ENCODE peak calls at places on chromosomes 11 and 22, in ten cellular contexts. F is tibial nerve; W is mucosa of gallbladder; Z is fibroblast of lung; R is Kasumi-1; N is activated CD4-positive, CD25-positive, alpha-beta regulatory T cell; M is NCI-H748 treated with DMSO at 0.1 percent for 48 hours; E is M059J; D is NCI-H774; K is transverse colon. B is an unnamed sample.

GRCh38 chr11:71202966-71203365 is 49.4 kb downstream of the SHANK2 start:
- DNase-seq in F (no peak), W (no peak), Z (no peak), R (no peak), N (no peak), M (no peak), E (no peak), D (no peak), K (no peak), B (no peak)

GRCh38 chr11:42967653-42968052 is 344.1 kb upstream of the API5 start:
- DNase-seq in F (no peak), W (no peak), Z (no peak), R (no peak), N (no peak), M (no peak), E (no peak), D (no peak), K (no peak), B (no peak)

GRCh38 chr11:74444173-74444832 is 23.0 kb downstream of the KCNE3 start:
- DNase-seq in F (no peak), W (no peak), Z (no peak), R (no peak), N (no peak), M (no peak), E (no peak), D (no peak), K (no peak), B (no peak)

GRCh38 chr11:73388241-73389133 is 12.3 kb downstream of the RELT start:
- DNase-seq in F (no peak), W (no peak), Z (no peak), R (peak), N (no peak), M (no peak), E (peak), D (no peak), K (peak), B (no peak)

GRCh38 chr22:31583861-31584485 is 78.0 kb downstream of the PISD start:
- DNase-seq in F (no peak), W (no peak), Z (peak), R (no peak), N (no peak), M (no peak), E (peak), D (no peak), K (no peak), B (no peak)

GRCh38 chr11:69950120-69950519 is 128.0 kb upstream of the ANO1 start:
- DNase-seq in F (no peak), W (peak), Z (peak), R (no peak), N (no peak), M (peak), E (no peak), D (no peak), K (peak), B (peak)

GRCh38 chr11:84289381-84289906 is 1003.3 kb upstream of the CCDC90B start:
- DNase-seq in F (no peak), W (no peak), Z (peak), R (no peak), N (no peak), M (no peak), E (peak), D (no peak), K (no peak), B (peak)

GRCh38 chr11:102347526-102348331 is 715 bp downstream of the BIRC2 start:
- DNase-seq in F (no peak), W (no peak), Z (peak), R (peak), N (no peak), M (no peak), E (peak), D (no peak), K (peak), B (no peak)

GRCh38 chr11:131724436-131724995 is 354.1 kb downstream of the NTM start:
- DNase-seq in F (no peak), W (no peak), Z (no peak), R (no peak), N (no peak), M (no peak), E (no peak), D (no peak), K (no peak), B (no peak)

GRCh38 chr22:17665884-17666283 is 27.3 kb downstream of the BCL2L13 start:
- DNase-seq in F (no peak), W (no peak), Z (peak), R (no peak), N (no peak), M (no peak), E (no peak), D (no peak), K (no peak), B (no peak)